ENCODE peak calls at places on chromosomes 5 and 9, in seven cellular contexts. M is SK-N-SH, C is mucosa of descending colon, W is psoas muscle, T is A549, O is colonic mucosa, P is lung. F is an unnamed sample.

GRCh38 chr5:121019112-121019511 is 555.0 kb downstream of the PRR16 start:
- DNase-seq in T (no peak), C (no peak), M (no peak), P (no peak), W (no peak), O (no peak), F (no peak)

GRCh38 chr9:116482740-116483139 is 204.4 kb upstream of the TRIM32 start:
- DNase-seq in W (no peak), C (no peak), O (no peak), T (no peak), P (no peak), M (no peak), F (no peak)

GRCh38 chr9:131480258-131480657 is 22.5 kb upstream of the POMT1 start:
- DNase-seq in C (no peak), P (no peak), M (no peak), W (peak; percentile 4), T (no peak), O (no peak), F (no peak)

GRCh38 chr5:150574818-150575537 is 65.5 kb upstream of the SYNPO start:
- DNase-seq in M (peak; percentile 97), T (no peak), C (no peak), P (no peak), O (no peak), W (no peak), F (no peak)

GRCh38 chr5:176538505-176538806 is 1.3 kb upstream of the RNF44 start:
- DNase-seq in W (no peak), O (no peak), M (no peak), C (no peak), T (no peak), P (no peak), F (no peak)

GRCh38 chr5:17185776-17186175 is 31.7 kb upstream of the BASP1 start:
- DNase-seq in T (no peak), W (peak; percentile 72), O (no peak), M (no peak), C (no peak), P (no peak), F (no peak)

GRCh38 chr9:37679649-37680402 is 29.1 kb downstream of the FRMPD1 start:
- DNase-seq in M (peak; percentile 37), T (no peak), O (no peak), W (no peak), C (no peak), P (no peak), F (no peak)

GRCh38 chr5:74167206-74167929 is 473.2 kb downstream of the ENC1 start:
- DNase-seq in C (no peak), P (no peak), O (no peak), T (peak; percentile 41), W (no peak), M (no peak), F (no peak)

GRCh38 chr5:119629339-119629738 is at the start of gene FAM170A:
- DNase-seq in O (no peak), M (no peak), W (no peak), P (no peak), C (no peak), T (no peak), F (no peak)

GRCh38 chr9:25094518-25094917 is 548.8 kb upstream of the IZUMO3 start:
- DNase-seq in T (no peak), M (no peak), W (no peak), C (no peak), O (no peak), P (no peak), F (no peak)

GRCh38 chr5:137573376-137573775 is 74.2 kb upstream of the SPOCK1 start:
- DNase-seq in C (no peak), O (no peak), M (no peak), P (no peak), W (no peak), T (no peak), F (no peak)

GRCh38 chr9:18980124-18980660 is 52.8 kb downstream of the SAXO1 start:
- DNase-seq in M (no peak), C (no peak), T (no peak), P (no peak), O (no peak), W (no peak), F (no peak)

GRCh38 chr5:123299124-123299523 is 124.1 kb downstream of the CEP120 start:
- DNase-seq in P (no peak), T (no peak), C (no peak), M (no peak), W (no peak), O (no peak), F (no peak)

GRCh38 chr5:135179308-135179980 is 145.4 kb upstream of the PITX1 start:
- DNase-seq in C (no peak), T (no peak), W (no peak), O (no peak), P (no peak), M (no peak), F (peak; percentile 31)

GRCh38 chr9:12775963-12776774 is 1.3 kb downstream of the LURAP1L start:
- DNase-seq in P (peak; percentile 84), M (peak; percentile 81), W (peak; percentile 86), C (peak; percentile 91), O (peak; percentile 91), T (peak; percentile 93), F (peak; percentile 90)

GRCh38 chr9:123604861-123605260 is 248.9 kb downstream of the CRB2 start:
- DNase-seq in C (no peak), M (no peak), O (no peak), W (no peak), P (no peak), T (no peak), F (no peak)

GRCh38 chr9:93606187-93606586 is 29.8 kb downstream of the PHF2 start:
- DNase-seq in O (no peak), T (no peak), P (no peak), C (no peak), M (no peak), W (no peak), F (no peak)

GRCh38 chr9:128088253-128088945 is 20.4 kb downstream of the SLC25A25 start:
- DNase-seq in W (no peak), C (no peak), T (no peak), O (no peak), M (no peak), P (no peak), F (no peak)

GRCh38 chr9:128092199-128092977 is 24.4 kb downstream of the SLC25A25 start:
- DNase-seq in P (no peak), C (no peak), O (no peak), M (no peak), W (no peak), T (no peak), F (no peak)

GRCh38 chr9:128091571-128091970 is 23.5 kb downstream of the SLC25A25 start:
- DNase-seq in P (no peak), O (no peak), W (no peak), C (no peak), M (no peak), T (no peak), F (no peak)

GRCh38 chr9:128093016-128093415 is 25.0 kb downstream of the SLC25A25 start:
- DNase-seq in P (no peak), T (no peak), W (no peak), O (no peak), C (no peak), M (no peak), F (no peak)

GRCh38 chr9:128091144-128091543 is 23.1 kb downstream of the SLC25A25 start:
- DNase-seq in T (no peak), P (no peak), C (no peak), O (no peak), W (peak; percentile 85), M (peak; percentile 93), F (no peak)
- H3K4me3 ChIP-seq in T (no peak overlapping the region), P (no peak overlapping the region), C (no peak overlapping the region), O (no peak overlapping the region), W (peak overlapping the region; percentile 13), M (peak overlapping the region; percentile 48), F (no peak overlapping the region)

DNA sequence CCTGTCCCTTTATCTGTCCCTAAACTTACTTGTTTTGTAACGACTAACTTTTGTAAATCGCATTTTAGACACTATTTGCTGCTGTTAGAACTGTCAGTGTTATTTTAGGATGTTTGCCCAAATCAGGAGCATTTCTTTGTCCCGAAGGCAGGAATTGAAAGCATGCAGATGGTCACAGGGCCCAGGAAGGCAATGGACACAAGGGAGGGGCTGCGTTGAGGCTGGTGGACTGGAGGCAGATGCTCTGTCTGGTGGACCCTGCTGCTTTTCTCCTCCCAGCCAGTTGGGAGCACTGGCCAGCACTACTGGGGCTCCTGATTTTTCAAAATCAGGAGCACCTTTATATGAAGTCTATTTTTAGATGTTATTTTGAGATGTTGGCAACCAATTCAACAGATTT is 31.7 kb downstream of the DOCK2 start:
- DNase-seq in W (no peak), C (no peak), M (peak; percentile 75), P (no peak), T (peak; percentile 64), O (no peak), F (no peak)
- TF ChIP-seq CTCF in W (no peak), C (no peak), M (peak; percentile 20), P (no peak), T (peak; percentile 17), O (no peak), F (no peak)

GRCh38 chr5:68265347-68265746 is 49.8 kb downstream of the PIK3R1 start:
- DNase-seq in P (no peak), W (no peak), T (no peak), C (no peak), O (no peak), M (no peak), F (no peak)

GRCh38 chr5:68266457-68266856 is 50.9 kb downstream of the PIK3R1 start:
- DNase-seq in O (no peak), M (no peak), T (no peak), P (no peak), C (no peak), W (no peak), F (no peak)

GRCh38 chr5:68267044-68267443 is 51.5 kb downstream of the PIK3R1 start:
- DNase-seq in C (no peak), P (no peak), W (no peak), O (no peak), T (no peak), M (no peak), F (no peak)

GRCh38 chr5:68264024-68264956 is 48.7 kb downstream of the PIK3R1 start:
- DNase-seq in M (no peak), T (no peak), O (peak; percentile 30), C (no peak), W (no peak), P (peak; percentile 54), F (peak; percentile 49)

GRCh38 chr5:68265822-68266395 is 50.4 kb downstream of the PIK3R1 start:
- DNase-seq in T (no peak), W (no peak), O (no peak), C (no peak), P (no peak), M (no peak), F (no peak)
- H3K4me1 ChIP-seq in T (peaks cover 16% of the 10 kb centered on the region), W (peaks cover 87% of the 10 kb centered on the region), O (peaks cover 26% of the 10 kb centered on the region), C (peaks cover 46% of the 10 kb centered on the region), P (peaks cover 32% of the 10 kb centered on the region), M (peaks cover 36% of the 10 kb centered on the region), F (peaks cover 45% of the 10 kb centered on the region)

DNA sequence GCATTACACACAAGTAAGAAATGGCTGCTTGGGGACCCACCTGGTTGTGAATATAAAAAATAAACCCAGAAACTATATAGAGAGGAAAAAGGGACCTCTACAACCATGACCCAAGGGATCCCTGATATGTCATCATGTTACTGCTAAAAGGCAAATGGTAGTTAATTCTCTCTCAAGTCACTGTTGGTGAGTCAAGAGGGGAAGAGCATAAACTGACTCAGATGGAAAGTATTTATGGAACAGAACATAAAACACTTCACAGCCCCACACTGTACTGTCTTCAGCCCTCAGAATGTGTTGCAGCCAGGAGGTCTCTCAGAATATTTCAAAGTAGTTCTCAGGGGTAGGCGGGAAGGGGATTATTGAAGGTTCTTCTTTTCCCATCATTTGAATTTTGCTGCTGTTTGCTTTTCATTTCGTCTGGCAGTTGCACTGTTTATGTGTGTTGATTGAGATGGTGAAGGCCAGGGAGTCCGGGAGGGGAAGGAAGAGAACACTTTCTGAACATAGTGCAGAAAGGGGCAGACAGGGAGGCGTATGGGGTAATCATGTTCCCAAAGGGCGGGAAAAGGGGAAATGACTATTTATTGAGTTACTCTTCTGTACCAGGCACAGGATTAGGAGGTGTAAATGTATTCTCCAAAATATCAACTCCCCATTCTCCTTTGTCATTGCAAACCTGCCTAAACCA is 85.5 kb downstream of the TEK start:
- DNase-seq in M (no peak), T (peak; percentile 9), W (no peak), O (no peak), C (no peak), P (no peak), F (no peak)
- H3K4me3 ChIP-seq in M (no peak overlapping the region), T (no peak overlapping the region), W (no peak overlapping the region), O (no peak overlapping the region), C (no peak overlapping the region), P (no peak overlapping the region), F (no peak overlapping the region)